ENCODE peak calls at places on chromosomes 3 and 15, in five cellular contexts. C, B, K, R and E are unnamed samples.

GRCh38 chr3:116051586-116051985 is 393.7 kb downstream of the LSAMP start:
- DNase-seq in C (no peak), B (no peak), K (no peak), R (no peak), E (no peak)

GRCh38 chr3:195254454-195255175 is 16.3 kb downstream of the XXYLT1 start:
- DNase-seq in C (no peak), B (no peak), K (no peak), R (no peak), E (no peak)

GRCh38 chr3:83835040-83835439 is 1123.7 kb upstream of the CADM2 start:
- DNase-seq in C (no peak), B (no peak), K (no peak), R (no peak), E (no peak)

GRCh38 chr3:156181509-156181908 is 61.1 kb downstream of the KCNAB1 start:
- DNase-seq in C (peak; percentile 85), B (no peak), K (no peak), R (no peak), E (peak; percentile 73)

GRCh38 chr3:1552831-1553230 is 460.0 kb downstream of the CNTN6 start:
- DNase-seq in C (no peak), B (no peak), K (no peak), R (no peak), E (no peak)

GRCh38 chr3:118833075-118833474 is 201.6 kb downstream of the IGSF11 start:
- DNase-seq in C (no peak), B (no peak), K (no peak), R (no peak), E (no peak)

GRCh38 chr3:80537680-80538079 is 769.9 kb upstream of the ROBO1 start:
- DNase-seq in C (no peak), B (no peak), K (no peak), R (no peak), E (no peak)

GRCh38 chr3:64264491-64265109 is 39.3 kb upstream of the PRICKLE2 start:
- DNase-seq in C (peak; percentile 19), B (no peak), K (no peak), R (no peak), E (peak; percentile 53)

GRCh38 chr3:5009506-5010100 is 30.4 kb downstream of the BHLHE40 start:
- DNase-seq in C (no peak), B (no peak), K (no peak), R (no peak), E (peak; percentile 80)

GRCh38 chr15:84741151-84741550 is 7.2 kb upstream of the ZNF592 start:
- DNase-seq in C (no peak), B (no peak), K (no peak), R (no peak), E (no peak)

GRCh38 chr3:176906046-176906905 is 291.0 kb downstream of the TBL1XR1 start:
- DNase-seq in C (peak; percentile 12), B (no peak), K (no peak), R (no peak), E (peak; percentile 24)

GRCh38 chr3:176737480-176738147 is 459.7 kb downstream of the TBL1XR1 start:
- DNase-seq in C (no peak), B (no peak), K (no peak), R (no peak), E (no peak)

GRCh38 chr15:69474846-69475455 is 22.3 kb downstream of the RPLP1 start:
- DNase-seq in C (peak; percentile 72), B (no peak), K (peak; percentile 17), R (no peak), E (no peak)

GRCh38 chr3:40237892-40238571 is 71.5 kb upstream of the EIF1B start:
- DNase-seq in C (peak; percentile 29), B (peak; percentile 20), K (peak; percentile 7), R (no peak), E (peak; percentile 19)

GRCh38 chr3:39718674-39719595 is 90.5 kb upstream of the MYRIP start:
- DNase-seq in C (peak; percentile 32), B (no peak), K (no peak), R (no peak), E (peak; percentile 33)

GRCh38 chr3:51637941-51638471 is 33.0 kb upstream of the TEX264 start:
- DNase-seq in C (peak; percentile 77), B (peak; percentile 72), K (peak; percentile 61), R (peak; percentile 41), E (peak; percentile 58)

GRCh38 chr15:90481023-90481422 is 48.7 kb upstream of the CRTC3 start:
- DNase-seq in C (no peak), B (no peak), K (no peak), R (peak; percentile 92), E (peak; percentile 11)

GRCh38 chr3:124267406-124267805 is 275.5 kb upstream of the ROPN1 start:
- DNase-seq in C (no peak), B (no peak), K (no peak), R (no peak), E (no peak)

GRCh38 chr15:68633181-68634121 is 54.7 kb downstream of the CORO2B start:
- DNase-seq in C (no peak), B (no peak), K (no peak), R (no peak), E (no peak)

GRCh38 chr3:184335661-184336483 is 1.5 kb upstream of the FAM131A start:
- DNase-seq in C (peak; percentile 87), B (peak; percentile 94), K (peak; percentile 88), R (no peak), E (peak; percentile 67)

GRCh38 chr3:45113625-45114050 is 32.5 kb downstream of the CDCP1 start:
- DNase-seq in C (no peak), B (no peak), K (no peak), R (no peak), E (peak; percentile 93)

GRCh38 chr3:148551767-148552260 is 145.9 kb upstream of the AGTR1 start:
- DNase-seq in C (no peak), B (no peak), K (no peak), R (no peak), E (no peak)

GRCh38 chr3:119669906-119670570 is 7.2 kb downstream of the COX17 start:
- DNase-seq in C (peak; percentile 28), B (no peak), K (no peak), R (no peak), E (peak; percentile 55)

GRCh38 chr15:79209116-79209515 is 73.4 kb upstream of the ANKRD34C start:
- DNase-seq in C (no peak), B (no peak), K (no peak), R (no peak), E (no peak)

GRCh38 chr15:55774113-55774970 is 31.4 kb upstream of the PRTG start:
- DNase-seq in C (peak; percentile 50), B (peak; percentile 84), K (peak; percentile 70), R (no peak), E (peak; percentile 54)

GRCh38 chr3:124882749-124883148 is 4.4 kb downstream of the ITGB5 start:
- DNase-seq in C (peak; percentile 64), B (no peak), K (no peak), R (no peak), E (peak; percentile 70)

GRCh38 chr15:78065973-78066946 is 11.3 kb downstream of the TBC1D2B start:
- DNase-seq in C (no peak), B (peak; percentile 6), K (no peak), R (no peak), E (no peak)

GRCh38 chr3:50189274-50189673 is 2.1 kb upstream of the GNAT1 start:
- DNase-seq in C (peak; percentile 85), B (peak; percentile 80), K (peak; percentile 76), R (peak; percentile 47), E (peak; percentile 75)

GRCh38 chr3:187261541-187261969 is 30.0 kb downstream of the MASP1 start:
- DNase-seq in C (peak; percentile 96), B (no peak), K (no peak), R (no peak), E (peak; percentile 29)

GRCh38 chr3:37994639-37994972 is 4.0 kb downstream of the VILL start:
- DNase-seq in C (no peak), B (no peak), K (no peak), R (no peak), E (no peak)

GRCh38 chr15:77112819-77113569 is 42.1 kb upstream of the TSPAN3 start:
- DNase-seq in C (no peak), B (no peak), K (no peak), R (no peak), E (no peak)

GRCh38 chr3:4994823-4995499 is 15.7 kb downstream of the BHLHE40 start:
- DNase-seq in C (peak; percentile 94), B (no peak), K (no peak), R (no peak), E (peak; percentile 96)

GRCh38 chr15:43531018-43531667 is 13.7 kb downstream of the MAP1A start:
- DNase-seq in C (no peak), B (no peak), K (no peak), R (no peak), E (no peak)

GRCh38 chr3:40623567-40623966 is 98.8 kb downstream of the ZNF621 start:
- DNase-seq in C (peak; percentile 33), B (no peak), K (no peak), R (peak; percentile 48), E (peak; percentile 93)

GRCh38 chr15:87527416-87527815 is 729.1 kb downstream of the NTRK3 start:
- DNase-seq in C (peak; percentile 30), B (no peak), K (no peak), R (no peak), E (peak; percentile 73)

GRCh38 chr3:173411288-173412064 is 13.9 kb downstream of the NLGN1 start:
- DNase-seq in C (peak; percentile 53), B (no peak), K (peak; percentile 23), R (no peak), E (no peak)

GRCh38 chr3:75631541-75631940 is 32.6 kb upstream of the FRG2C start:
- DNase-seq in C (no peak), B (no peak), K (no peak), R (no peak), E (no peak)

GRCh38 chr3:141030296-141030695 is 20.9 kb upstream of the SPSB4 start:
- DNase-seq in C (no peak), B (no peak), K (no peak), R (no peak), E (no peak)